ENCODE peak calls at places on chromosomes 6 and 20, in four cellular contexts. O is NCI-H1417, I is caudate nucleus, M is hypothalamus. Q is an unnamed sample.

GRCh38 chr20:38774167-38774566 is 25.9 kb downstream of the ACTR5 start:
- DNase-seq in I (no peak), O (no peak), M (no peak), Q (no peak)

GRCh38 chr6:39899540-39900295 is 34.5 kb downstream of the MOCS1 start:
- DNase-seq in I (no peak), M (no peak), O (no peak), Q (no peak)

GRCh38 chr6:53603381-53604121 is 58.6 kb upstream of the GCLC start:
- DNase-seq in O (no peak), I (no peak), M (no peak), Q (no peak)

GRCh38 chr6:44057931-44058616 is 69.2 kb downstream of the MRPL14 start:
- DNase-seq in M (no peak), O (no peak), I (no peak), Q (no peak)

GRCh38 chr6:47844881-47845280 is 63.0 kb downstream of the OPN5 start:
- DNase-seq in M (no peak), O (no peak), I (no peak), Q (no peak)

GRCh38 chr20:11682285-11682684 is 235.4 kb upstream of the BTBD3 start:
- DNase-seq in O (no peak), M (no peak), I (no peak), Q (no peak)

GRCh38 chr6:11537229-11538048 is at the start of gene TMEM170B:
- DNase-seq in M (peak), O (peak), I (peak), Q (peak)

GRCh38 chr20:46333136-46333991 is 25.1 kb upstream of the CDH22 start:
- DNase-seq in I (no peak), O (no peak), M (no peak), Q (no peak)

GRCh38 chr6:30154709-30155521 is 6.1 kb downstream of the TRIM10 start:
- DNase-seq in I (no peak), M (no peak), O (peak), Q (no peak)

GRCh38 chr6:170043881-170044790 is 246.7 kb downstream of the DLL1 start:
- DNase-seq in I (no peak), O (no peak), M (no peak), Q (no peak)

GRCh38 chr6:4295058-4295788 is 159.8 kb upstream of the ECI2 start:
- DNase-seq in I (no peak), M (no peak), O (no peak), Q (no peak)

GRCh38 chr20:34540596-34541263 is 17.8 kb upstream of the MAP1LC3A start:
- DNase-seq in M (no peak), I (no peak), O (no peak), Q (no peak)

GRCh38 chr6:25359891-25360290 is 80.7 kb downstream of the CARMIL1 start:
- DNase-seq in M (no peak), I (no peak), O (no peak), Q (no peak)

GRCh38 chr20:57094171-57094891 is 172.1 kb downstream of the BMP7 start:
- DNase-seq in M (no peak), I (no peak), O (no peak), Q (no peak)

GRCh38 chr6:166862978-166863530 is 93.3 kb downstream of the RNASET2 start:
- DNase-seq in M (no peak), I (no peak), O (no peak), Q (peak)

GRCh38 chr6:37990762-37991525 is 171.4 kb downstream of the ZFAND3 start:
- DNase-seq in M (no peak), I (no peak), O (no peak), Q (no peak)

GRCh38 chr20:57394087-57395082 is 3.2 kb downstream of the RBM38 start:
- DNase-seq in I (no peak), O (no peak), M (no peak), Q (no peak)

GRCh38 chr20:5863040-5863811 is 87.1 kb downstream of the TRMT6 start:
- DNase-seq in I (no peak), M (no peak), O (no peak), Q (no peak)

GRCh38 chr20:10609726-10610125 is 64.1 kb downstream of the JAG1 start:
- DNase-seq in M (no peak), I (no peak), O (no peak), Q (no peak)

GRCh38 chr20:22584922-22585785 is 782 bp upstream of the FOXA2 start:
- DNase-seq in I (no peak), O (no peak), M (no peak), Q (no peak)

GRCh38 chr6:24929255-24929654 is 6.5 kb downstream of the RIPOR2 start:
- DNase-seq in I (no peak), O (no peak), M (no peak), Q (no peak)

GRCh38 chr20:20664795-20665194 is 47.6 kb downstream of the RALGAPA2 start:
- DNase-seq in M (no peak), O (peak), I (no peak), Q (peak)